ENCODE peak calls at places on chromosomes 16 and 17, in four cellular contexts. W, A, E and D are unnamed samples.

GRCh38 chr17:57747221-57748017 is 2.3 kb upstream of the CCDC182 start:
- DNase-seq in A (no peak), W (peak), E (no peak), D (peak)

GRCh38 chr17:76872221-76872873 is 4.1 kb downstream of the MGAT5B start:
- DNase-seq in W (peak), A (no peak), E (no peak), D (peak)

GRCh38 chr17:7120123-7120522 is 5.5 kb upstream of the ASGR2 start:
- DNase-seq in E (no peak), W (no peak), A (no peak), D (no peak)

GRCh38 chr16:70159355-70160348 is 13.9 kb upstream of the CLEC18C start:
- DNase-seq in E (no peak), W (no peak), A (no peak), D (no peak)

GRCh38 chr16:49834496-49835009 is 21.4 kb downstream of the ZNF423 start:
- DNase-seq in E (no peak), A (no peak), W (no peak), D (no peak)

GRCh38 chr16:50955311-50955710 is 195.8 kb downstream of the SALL1 start:
- DNase-seq in A (no peak), E (no peak), W (no peak), D (no peak)

GRCh38 chr17:75617675-75618074 is 15.6 kb upstream of the SMIM5 start:
- DNase-seq in A (no peak), W (no peak), E (no peak), D (no peak)

GRCh38 chr17:3318336-3318735 is 20.2 kb upstream of the OR3A1 start:
- DNase-seq in E (no peak), W (no peak), A (no peak), D (no peak)

GRCh38 chr17:77323413-77324171 is 182.8 kb downstream of the SEC14L1 start:
- DNase-seq in A (no peak), E (no peak), W (no peak), D (peak)

GRCh38 chr16:87806608-87807546 is 41.1 kb upstream of the KLHDC4 start:
- DNase-seq in E (no peak), A (no peak), W (peak), D (peak)

GRCh38 chr16:48143816-48144215 is 12.0 kb downstream of the ABCC12 start:
- DNase-seq in W (no peak), A (no peak), E (no peak), D (no peak)

GRCh38 chr17:39527220-39527813 is 66.0 kb downstream of the CDK12 start:
- DNase-seq in W (peak), A (no peak), E (no peak), D (peak)
- TF ChIP-seq EGR1 in W (no peak), A (no peak), E (no peak), D (no peak)

DNA sequence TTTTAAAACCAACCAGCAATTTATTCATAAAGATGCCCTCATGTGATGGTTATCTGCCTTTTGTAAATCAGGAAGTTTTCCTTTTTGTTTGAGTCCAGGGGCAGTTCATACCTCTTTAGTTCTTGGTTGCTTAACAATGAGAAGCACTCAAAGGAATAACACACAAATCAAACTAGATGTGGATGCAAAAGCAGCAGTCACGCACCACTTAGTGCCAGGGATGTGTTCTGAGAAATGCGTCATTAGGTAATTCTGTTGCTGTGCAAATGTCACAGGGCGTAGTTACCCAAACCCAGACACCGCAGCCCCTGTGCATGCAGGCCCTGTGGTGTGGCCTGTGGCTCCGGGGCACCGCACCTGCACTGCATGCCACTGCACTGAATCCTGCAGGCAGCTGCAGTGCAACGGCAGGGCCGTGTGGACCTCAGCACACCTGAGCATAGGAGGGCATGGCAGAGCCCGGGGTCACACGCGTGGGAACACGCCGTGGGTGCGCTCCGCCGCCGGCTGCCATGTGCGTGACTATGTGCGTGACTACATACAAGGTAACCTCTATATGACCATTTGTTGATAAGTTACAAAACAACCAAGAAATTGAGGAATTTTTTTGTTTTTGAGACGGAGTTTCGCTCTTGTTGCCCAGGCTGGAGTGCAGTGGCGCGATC is 39.6 kb downstream of the PKD1 start:
- DNase-seq in E (no peak), A (no peak), W (no peak), D (no peak)
- TF ChIP-seq EGR1 in E (no peak), A (no peak), W (no peak), D (no peak)

GRCh38 chr16:56633535-56633934 is 1.1 kb downstream of the MT1M start:
- DNase-seq in E (no peak), A (no peak), W (no peak), D (no peak)

GRCh38 chr16:56631832-56632159 is 663 bp upstream of the MT1M start:
- DNase-seq in A (no peak), E (no peak), W (no peak), D (no peak)

GRCh38 chr16:56632848-56633365 is 448 bp downstream of the MT1M start:
- DNase-seq in E (no peak), A (no peak), W (no peak), D (no peak)

GRCh38 chr16:56631197-56631596 is 1.3 kb upstream of the MT1M start:
- DNase-seq in W (no peak), E (no peak), A (no peak), D (no peak)

DNA sequence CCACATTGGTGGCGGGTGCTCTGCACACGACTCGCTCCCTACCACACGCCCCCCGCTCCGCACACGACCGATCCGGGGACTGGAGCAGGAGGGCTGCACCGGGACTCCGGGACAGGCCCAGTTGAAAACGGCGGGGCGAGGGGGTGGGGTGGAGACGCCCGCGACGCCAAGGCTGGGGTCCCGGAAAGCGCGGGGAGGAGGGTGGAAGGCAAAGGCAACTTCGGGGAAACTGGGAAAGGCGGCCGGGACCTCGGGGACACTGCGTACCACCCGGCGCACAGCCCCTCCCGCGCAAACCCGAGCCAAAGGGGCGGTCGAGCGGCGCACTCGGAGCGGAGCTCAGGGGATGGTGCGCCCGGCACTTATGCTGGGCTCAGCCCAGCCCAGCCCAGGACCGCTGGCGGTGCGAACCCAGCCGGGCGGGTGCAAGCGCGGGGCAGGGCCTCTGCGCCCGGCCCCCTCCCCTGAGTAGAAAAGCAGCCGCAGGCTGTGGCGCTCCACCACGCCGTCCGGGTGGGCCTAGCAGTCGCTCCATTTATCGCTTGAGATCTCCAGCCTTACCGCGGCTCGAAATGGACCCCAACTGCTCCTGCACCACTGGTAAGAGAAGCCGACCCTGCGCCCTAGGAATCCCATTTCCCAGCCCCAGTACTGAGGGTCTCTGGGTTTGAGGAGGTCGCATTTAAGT is at the start of gene MT1M:
- DNase-seq in A (no peak), W (no peak), E (no peak), D (no peak)
- TF ChIP-seq EGR1 in A (no peak), W (no peak), E (no peak), D (no peak)

GRCh38 chr16:2919511-2920255 is 8.0 kb downstream of the FLYWCH1 start:
- DNase-seq in E (no peak), A (no peak), W (peak), D (peak)
- TF ChIP-seq EGR1 in E (no peak), A (no peak), W (no peak), D (no peak)

DNA sequence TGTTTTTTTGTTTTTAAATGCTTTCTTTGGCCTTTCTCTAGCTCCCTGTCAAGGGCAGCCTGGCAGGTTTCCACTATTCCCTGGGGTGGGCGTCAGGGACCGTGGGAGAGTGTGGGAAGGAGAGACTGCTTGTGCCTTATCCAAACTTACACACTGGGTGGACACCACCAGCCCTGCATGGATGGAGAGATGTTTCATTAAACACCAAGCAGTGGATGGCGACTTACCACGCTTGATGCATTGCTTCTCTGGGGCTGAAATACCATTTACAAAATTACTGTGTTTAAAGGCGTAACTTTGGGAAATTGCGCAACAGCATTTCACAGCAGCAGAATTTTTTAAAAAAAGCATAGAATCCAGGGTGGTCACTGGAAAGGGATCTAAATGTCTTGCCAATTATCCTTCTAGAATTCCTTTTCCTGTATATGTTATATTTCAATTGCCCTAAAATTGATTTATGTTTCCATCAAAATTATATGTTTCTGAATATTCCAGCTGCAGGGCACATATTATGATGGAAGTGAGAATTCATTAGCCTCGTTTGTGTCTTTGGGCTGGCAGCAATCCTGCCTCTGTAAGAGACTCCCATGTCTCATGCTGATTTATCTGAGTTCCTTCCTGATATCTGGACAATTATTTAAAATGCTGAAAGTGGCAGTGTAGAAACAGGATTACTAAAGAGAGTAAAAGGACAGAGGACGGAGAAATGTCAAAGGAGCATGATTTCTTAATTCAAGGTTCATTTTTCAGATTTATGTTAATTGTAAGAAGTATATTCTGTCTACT is 247.3 kb downstream of the GRIN2A start:
- DNase-seq in A (no peak), W (no peak), E (no peak), D (no peak)
- TF ChIP-seq EGR1 in A (no peak), W (no peak), E (no peak), D (no peak)

GRCh38 chr16:86680137-86680536 is 101.8 kb downstream of the FOXL1 start:
- DNase-seq in W (no peak), A (no peak), E (no peak), D (no peak)
- TF ChIP-seq EGR1 in W (no peak), A (no peak), E (no peak), D (no peak)

GRCh38 chr17:49229805-49230600 is 584 bp downstream of the PHOSPHO1 start:
- DNase-seq in W (no peak), A (no peak), E (no peak), D (no peak)
- TF ChIP-seq EGR1 in W (no peak), A (no peak), E (no peak), D (peak)

GRCh38 chr17:80069886-80070177 is 31.5 kb upstream of the GAA start:
- DNase-seq in E (no peak), W (no peak), A (no peak), D (no peak)

GRCh38 chr17:80070375-80071115 is 30.8 kb upstream of the GAA start:
- DNase-seq in E (no peak), W (no peak), A (no peak), D (no peak)

GRCh38 chr17:80068301-80069160 is 32.1 kb downstream of the CCDC40 start:
- DNase-seq in A (no peak), W (no peak), E (no peak), D (peak)

GRCh38 chr17:80067393-80067986 is 31.0 kb downstream of the CCDC40 start:
- DNase-seq in A (no peak), E (no peak), W (no peak), D (no peak)

GRCh38 chr17:80071116-80071980 is 30.0 kb upstream of the GAA start:
- DNase-seq in W (no peak), E (no peak), A (no peak), D (no peak)
- TF ChIP-seq EGR1 in W (no peak), E (no peak), A (no peak), D (no peak)

GRCh38 chr16:71230122-71230845 is at the start of gene HYDIN:
- DNase-seq in E (no peak), W (no peak), A (peak), D (peak)
- TF ChIP-seq EGR1 in E (no peak), W (no peak), A (no peak), D (no peak)